ENCODE peak calls at places on chromosomes 6 and 20, in seven cellular contexts. U is GM23338, F is AG04450, Z is lower leg skin, S is astrocyte, E is H7, N is PC-9. L is an unnamed sample.

GRCh38 chr6:55182016-55182650 is 7.8 kb downstream of the HCRTR2 start:
- DNase-seq in U (no peak), F (no peak), Z (no peak), S (peak), E (no peak), N (no peak), L (no peak)

GRCh38 chr6:42819803-42820508 is 38.1 kb downstream of the BICRAL start:
- DNase-seq in U (peak), F (no peak), Z (no peak), S (no peak), E (peak), N (no peak), L (no peak)

GRCh38 chr6:165404703-165405102 is 95.3 kb upstream of the C6orf118 start:
- DNase-seq in U (no peak), F (no peak), Z (no peak), S (no peak), E (no peak), N (no peak), L (no peak)

GRCh38 chr20:51380401-51381385 is 161.8 kb downstream of the NFATC2 start:
- DNase-seq in U (no peak), F (no peak), Z (no peak), S (no peak), E (no peak), N (no peak), L (no peak)

GRCh38 chr6:170136541-170137175 is 154.2 kb downstream of the DLL1 start:
- DNase-seq in U (no peak), F (no peak), Z (no peak), S (no peak), E (peak), N (no peak), L (no peak)

GRCh38 chr20:17620371-17621228 is 50.7 kb downstream of the DSTN start:
- DNase-seq in U (no peak), F (no peak), Z (no peak), S (no peak), E (peak), N (no peak), L (peak)

GRCh38 chr6:144543006-144543871 is 258.1 kb downstream of the UTRN start:
- DNase-seq in U (peak), F (no peak), Z (no peak), S (peak), E (peak), N (peak), L (no peak)

GRCh38 chr20:46936415-46937139 is 41.9 kb downstream of the EYA2 start:
- DNase-seq in U (no peak), F (no peak), Z (no peak), S (no peak), E (no peak), N (no peak), L (no peak)

GRCh38 chr6:136956590-136957573 is 34.8 kb downstream of the SLC35D3 start:
- DNase-seq in U (peak), F (no peak), Z (no peak), S (no peak), E (peak), N (no peak), L (no peak)

GRCh38 chr20:50540620-50541605 is 30.7 kb downstream of the PTPN1 start:
- DNase-seq in U (peak), F (peak), Z (no peak), S (peak), E (no peak), N (peak), L (peak)

GRCh38 chr6:50973464-50973863 is 154.8 kb downstream of the TFAP2B start:
- DNase-seq in U (no peak), F (no peak), Z (no peak), S (no peak), E (no peak), N (no peak), L (no peak)

GRCh38 chr6:79079425-79080130 is 1.5 kb upstream of the PHIP start:
- DNase-seq in U (peak), F (no peak), Z (no peak), S (peak), E (peak), N (no peak), L (no peak)

GRCh38 chr6:150830409-150831165 is 34.9 kb upstream of the MTHFD1L start:
- DNase-seq in U (no peak), F (peak), Z (no peak), S (peak), E (no peak), N (no peak), L (no peak)

GRCh38 chr20:12893019-12893418 is 115.8 kb upstream of the SPTLC3 start:
- DNase-seq in U (peak), F (no peak), Z (no peak), S (no peak), E (no peak), N (no peak), L (no peak)

GRCh38 chr6:14734416-14735340 is 511.2 kb upstream of the JARID2 start:
- DNase-seq in U (no peak), F (no peak), Z (peak), S (peak), E (no peak), N (no peak), L (no peak)

GRCh38 chr6:41655706-41656668 is 17.7 kb downstream of the MDFI start:
- DNase-seq in U (peak), F (peak), Z (no peak), S (peak), E (peak), N (no peak), L (no peak)

GRCh38 chr20:1894471-1894950 is 696 bp upstream of the SIRPA start:
- DNase-seq in U (no peak), F (no peak), Z (no peak), S (peak), E (peak), N (no peak), L (peak)
- H3K4me3 ChIP-seq in U (peak), F (peak), Z (peak), S (peak), E (peak), N (peak), L (peak)

DNA sequence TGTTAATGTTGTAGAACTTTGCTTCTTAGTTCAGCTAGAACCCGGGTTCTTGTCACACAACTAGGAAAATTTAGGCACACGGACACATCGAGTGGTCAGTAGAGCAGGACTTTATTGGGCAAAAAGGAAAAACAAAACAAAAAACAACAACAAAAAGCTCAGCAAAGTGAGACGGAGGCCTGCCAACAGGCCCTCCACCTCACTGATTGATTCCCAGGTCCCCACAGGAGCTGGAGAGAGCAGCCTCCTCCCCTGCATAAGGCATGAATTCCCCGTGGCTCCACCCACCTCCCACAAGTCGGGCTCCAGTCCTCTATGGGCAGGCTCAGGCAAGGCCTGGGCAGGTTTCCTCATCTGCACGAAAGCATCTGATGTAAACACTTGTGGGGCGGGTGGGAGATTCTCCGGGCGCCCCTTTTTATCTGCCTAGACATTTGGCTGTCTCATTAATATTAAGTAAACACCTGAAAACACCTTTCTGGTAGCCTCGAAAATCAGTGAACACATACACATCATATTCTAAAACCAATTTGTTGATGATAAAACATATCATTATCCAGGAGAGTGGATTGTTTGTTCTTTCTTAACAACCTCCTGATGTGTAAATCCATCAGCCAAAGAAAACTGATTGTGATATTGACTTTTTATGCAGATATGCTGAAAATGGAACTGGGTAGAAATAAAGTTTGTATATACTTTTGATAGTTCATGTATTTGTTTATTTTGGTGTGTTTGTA is 75.5 kb downstream of the ADGRG6 start:
- DNase-seq in U (peak), F (no peak), Z (no peak), S (peak), E (peak), N (no peak), L (peak)
- H3K4me3 ChIP-seq in U (no peak), F (no peak), Z (no peak), S (no peak), E (no peak), N (no peak), L (no peak)

GRCh38 chr6:5025911-5026819 is 22.3 kb upstream of the RPP40 start:
- DNase-seq in U (peak), F (no peak), Z (no peak), S (peak), E (peak), N (no peak), L (peak)
- H3K4me3 ChIP-seq in U (peak), F (peak), Z (peak), S (peak), E (peak), N (no peak), L (peak)

DNA sequence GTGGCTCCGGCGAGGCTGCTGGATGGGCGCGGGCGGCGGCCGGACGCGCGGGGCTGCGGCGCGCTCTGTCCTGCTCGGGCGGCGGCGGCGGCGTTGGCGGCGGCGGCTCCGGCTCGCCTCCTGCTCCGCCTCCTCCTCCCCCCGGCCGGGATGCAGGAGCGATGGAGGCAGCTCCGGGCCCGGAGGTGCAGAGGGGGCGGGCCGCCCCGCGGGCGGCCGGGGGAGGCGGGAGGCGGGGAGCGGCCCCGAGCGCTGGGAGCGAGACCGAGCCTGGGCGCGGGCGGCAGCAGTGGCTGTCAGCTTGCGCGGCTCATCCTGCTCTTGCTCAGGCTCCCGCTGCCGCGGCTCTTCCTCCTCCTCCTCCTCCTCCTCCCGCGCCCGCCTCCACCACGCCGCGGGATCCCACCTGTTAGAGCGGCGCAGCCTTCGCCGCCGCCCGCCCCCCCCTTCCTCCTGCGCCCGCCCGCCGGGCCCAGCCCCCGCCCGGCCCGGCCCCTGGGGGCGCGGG is at the start of gene NOL4L:
- DNase-seq in U (peak), F (no peak), Z (no peak), S (no peak), E (peak), N (no peak), L (peak)
- H3K4me3 ChIP-seq in U (peak), F (peak), Z (peak), S (peak), E (peak), N (peak), L (peak)

GRCh38 chr6:24926192-24926591 is 9.6 kb downstream of the RIPOR2 start:
- DNase-seq in U (no peak), F (no peak), Z (no peak), S (no peak), E (no peak), N (peak), L (no peak)
- H3K4me3 ChIP-seq in U (no peak), F (no peak), Z (no peak), S (no peak), E (no peak), N (peak), L (no peak)

GRCh38 chr6:39792501-39793450 is 600 bp downstream of the DAAM2 start:
- DNase-seq in U (peak), F (no peak), Z (no peak), S (no peak), E (peak), N (no peak), L (no peak)
- H3K4me3 ChIP-seq in U (peak), F (peak), Z (peak), S (peak), E (peak), N (no peak), L (no peak)

GRCh38 chr6:142501795-142502194 is 200.0 kb downstream of the ADGRG6 start:
- DNase-seq in U (no peak), F (no peak), Z (no peak), S (no peak), E (no peak), N (no peak), L (no peak)

GRCh38 chr6:142500265-142500786 is 198.5 kb downstream of the ADGRG6 start:
- DNase-seq in U (no peak), F (no peak), Z (no peak), S (peak), E (no peak), N (no peak), L (no peak)
- H3K4me3 ChIP-seq in U (no peak), F (no peak), Z (no peak), S (no peak), E (no peak), N (no peak), L (no peak)

GRCh38 chr6:38644951-38645350 is 5.2 kb upstream of the BTBD9 start:
- DNase-seq in U (no peak), F (no peak), Z (no peak), S (no peak), E (no peak), N (no peak), L (no peak)
- H3K4me3 ChIP-seq in U (no peak), F (no peak), Z (no peak), S (no peak), E (no peak), N (no peak), L (no peak)

L was measured in Caco-2.